ENCODE peak calls at places on chromosomes 12 and 14, in five cellular contexts. E is HepG2, T is Panc1, H is K562, U is GM12878. S is an unnamed sample.

GRCh38 chr12:102406033-102406584 is 74.3 kb downstream of the IGF1 start:
- DNase-seq in E (no peak), T (no peak), H (peak), U (peak), S (no peak)

GRCh38 chr12:94988471-94988870 is 15.0 kb downstream of the NDUFA12 start:
- DNase-seq in E (no peak), T (no peak), H (no peak), U (no peak), S (no peak)

GRCh38 chr14:89678715-89679220 is 261.7 kb upstream of the FOXN3 start:
- DNase-seq in E (no peak), T (no peak), H (no peak), U (no peak), S (no peak)

GRCh38 chr12:78167510-78167909 is 336.8 kb downstream of the NAV3 start:
- DNase-seq in E (no peak), T (no peak), H (no peak), U (no peak), S (no peak)

GRCh38 chr12:96294831-96295230 is 100.7 kb downstream of the ELK3 start:
- DNase-seq in E (no peak), T (no peak), H (no peak), U (no peak), S (no peak)

GRCh38 chr12:19643635-19644034 is 204.3 kb downstream of the AEBP2 start:
- DNase-seq in E (peak), T (no peak), H (peak), U (no peak), S (peak)

GRCh38 chr14:50951032-50951431 is 6.7 kb upstream of the PYGL start:
- DNase-seq in E (no peak), T (no peak), H (no peak), U (no peak), S (no peak)

GRCh38 chr12:51521554-51522276 is 69.3 kb upstream of the SCN8A start:
- DNase-seq in E (no peak), T (no peak), H (no peak), U (no peak), S (no peak)

GRCh38 chr12:122850048-122850445 is 14.8 kb downstream of the HIP1R start:
- DNase-seq in E (no peak), T (no peak), H (no peak), U (no peak), S (no peak)

GRCh38 chr14:69287096-69287991 is 27.4 kb downstream of the GALNT16 start:
- DNase-seq in E (peak), T (no peak), H (no peak), U (no peak), S (no peak)

GRCh38 chr12:112524676-112525425 is 106.1 kb downstream of the PTPN11 start:
- DNase-seq in E (no peak), T (no peak), H (no peak), U (no peak), S (no peak)

GRCh38 chr14:73059326-73059725 is 992 bp downstream of the RBM25 start:
- DNase-seq in E (peak), T (no peak), H (peak), U (no peak), S (no peak)

GRCh38 chr14:35384386-35385041 is 20.0 kb downstream of the NFKBIA start:
- DNase-seq in E (peak), T (no peak), H (no peak), U (no peak), S (no peak)

GRCh38 chr12:28066879-28067278 is 94.3 kb upstream of the PTHLH start:
- DNase-seq in E (no peak), T (no peak), H (no peak), U (no peak), S (no peak)

GRCh38 chr14:84520711-84521338 is 1009.1 kb upstream of the FLRT2 start:
- DNase-seq in E (no peak), T (no peak), H (no peak), U (no peak), S (no peak)

GRCh38 chr12:103965255-103965589 is 450 bp upstream of the TDG start:
- DNase-seq in E (no peak), T (no peak), H (no peak), U (no peak), S (no peak)

GRCh38 chr12:39831587-39832315 is 212.1 kb upstream of the ABCD2 start:
- DNase-seq in E (peak), T (no peak), H (peak), U (no peak), S (no peak)

GRCh38 chr12:121992059-121992879 is 29.4 kb upstream of the BCL7A start:
- DNase-seq in E (peak), T (peak), H (no peak), U (peak), S (no peak)

GRCh38 chr14:51360592-51360991 is 120.5 kb downstream of the TMX1 start:
- DNase-seq in E (no peak), T (no peak), H (no peak), U (no peak), S (no peak)

GRCh38 chr12:7160183-7160582 is 29.3 kb upstream of the PEX5 start:
- DNase-seq in E (no peak), T (no peak), H (no peak), U (no peak), S (no peak)

GRCh38 chr14:93977790-93978581 is 1.6 kb upstream of the ASB2 start:
- DNase-seq in E (no peak), T (no peak), H (no peak), U (peak), S (no peak)

GRCh38 chr12:59403259-59403932 is 192.4 kb upstream of the SLC16A7 start:
- DNase-seq in E (peak), T (peak), H (peak), U (no peak), S (peak)

GRCh38 chr14:44989497-44990440 is 27.8 kb downstream of the TOGARAM1 start:
- DNase-seq in E (no peak), T (no peak), H (no peak), U (no peak), S (no peak)

GRCh38 chr14:51977075-51977474 is 12.3 kb upstream of the RTRAF start:
- DNase-seq in E (no peak), T (no peak), H (no peak), U (no peak), S (no peak)

GRCh38 chr14:105533391-105533790 is 7.0 kb downstream of the TMEM121 start:
- DNase-seq in E (no peak), T (no peak), H (no peak), U (no peak), S (no peak)

GRCh38 chr14:70955543-70956480 is 48.6 kb downstream of the PCNX1 start:
- DNase-seq in E (peak), T (no peak), H (no peak), U (no peak), S (no peak)

GRCh38 chr12:21296751-21297406 is 37.8 kb downstream of the SLCO1A2 start:
- DNase-seq in E (no peak), T (no peak), H (peak), U (no peak), S (no peak)

GRCh38 chr14:69682607-69683263 is 71.3 kb downstream of the SUSD6 start:
- DNase-seq in E (peak), T (no peak), H (no peak), U (no peak), S (no peak)

GRCh38 chr14:24172871-24173281 is 996 bp downstream of the REC8 start:
- DNase-seq in E (no peak), T (no peak), H (no peak), U (no peak), S (no peak)

GRCh38 chr14:33564774-33565630 is 385.9 kb downstream of the EGLN3 start:
- DNase-seq in E (peak), T (no peak), H (peak), U (peak), S (no peak)

GRCh38 chr12:77965790-77966189 is 135.1 kb downstream of the NAV3 start:
- DNase-seq in E (no peak), T (no peak), H (no peak), U (no peak), S (no peak)

DNA sequence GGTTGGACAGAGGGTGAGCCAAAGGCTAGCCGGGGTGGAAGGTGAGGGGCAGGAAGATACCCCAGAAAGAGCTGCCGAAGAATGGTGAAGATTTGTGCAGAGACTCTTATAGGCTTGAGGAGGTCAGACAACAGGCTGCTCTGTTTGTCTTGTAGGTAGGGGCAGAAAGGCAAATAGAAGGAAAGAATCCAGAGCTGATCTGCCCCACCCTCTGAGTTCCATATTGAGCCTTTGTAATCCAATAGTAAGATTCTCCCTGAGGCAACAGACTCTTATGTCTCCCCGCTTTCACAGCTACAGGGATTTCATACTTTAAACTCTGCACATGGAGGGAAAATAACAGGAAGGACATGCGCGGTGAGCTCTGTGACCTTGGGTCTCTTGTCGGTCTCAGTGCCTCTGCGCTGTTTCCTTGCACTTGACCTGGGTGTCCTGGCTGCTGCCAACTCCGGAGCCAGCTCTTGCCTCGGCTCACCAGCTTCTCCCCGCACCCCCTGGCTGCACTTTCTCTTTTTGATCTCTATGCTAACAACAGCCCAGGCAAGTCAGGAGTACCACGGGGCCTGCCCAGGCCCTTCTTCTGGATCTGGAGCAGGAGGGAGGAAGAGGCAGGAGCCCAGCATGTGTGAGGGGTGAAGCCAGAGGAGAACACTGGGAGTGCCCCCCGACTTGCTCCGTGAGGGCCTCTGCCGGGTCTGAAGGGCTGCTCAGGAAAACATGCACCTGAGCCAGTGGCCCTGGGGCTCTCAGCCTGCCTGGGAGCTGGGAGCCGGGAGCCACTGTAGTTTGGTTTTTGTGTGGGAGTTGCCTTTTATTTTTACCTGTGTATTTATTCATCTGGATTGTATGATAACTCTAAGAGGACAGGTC is 75.8 kb downstream of the PPP1R36 start:
- DNase-seq in E (no peak), T (no peak), H (no peak), U (no peak), S (no peak)
- TF ChIP-seq SIN3A in E (no peak), T (no peak), H (no peak), U (no peak), S (no peak)

GRCh38 chr12:120534203-120534702 is at the start of gene RNF10:
- DNase-seq in E (peak), T (no peak), H (peak), U (peak), S (peak)

GRCh38 chr12:120536064-120536791 is 2.1 kb downstream of the RNF10 start:
- DNase-seq in E (peak), T (no peak), H (no peak), U (no peak), S (no peak)

GRCh38 chr12:120532701-120533238 is 1.4 kb upstream of the RNF10 start:
- DNase-seq in E (no peak), T (no peak), H (no peak), U (no peak), S (no peak)

GRCh38 chr12:120538281-120539156 is 4.4 kb downstream of the RNF10 start:
- DNase-seq in E (peak), T (no peak), H (peak), U (no peak), S (no peak)

GRCh38 chr12:120534703-120535655 is 823 bp downstream of the RNF10 start:
- DNase-seq in E (no peak), T (no peak), H (peak), U (no peak), S (no peak)
- TF ChIP-seq SIN3A in E (peak), T (peak), H (no peak), U (peak), S (peak)

DNA sequence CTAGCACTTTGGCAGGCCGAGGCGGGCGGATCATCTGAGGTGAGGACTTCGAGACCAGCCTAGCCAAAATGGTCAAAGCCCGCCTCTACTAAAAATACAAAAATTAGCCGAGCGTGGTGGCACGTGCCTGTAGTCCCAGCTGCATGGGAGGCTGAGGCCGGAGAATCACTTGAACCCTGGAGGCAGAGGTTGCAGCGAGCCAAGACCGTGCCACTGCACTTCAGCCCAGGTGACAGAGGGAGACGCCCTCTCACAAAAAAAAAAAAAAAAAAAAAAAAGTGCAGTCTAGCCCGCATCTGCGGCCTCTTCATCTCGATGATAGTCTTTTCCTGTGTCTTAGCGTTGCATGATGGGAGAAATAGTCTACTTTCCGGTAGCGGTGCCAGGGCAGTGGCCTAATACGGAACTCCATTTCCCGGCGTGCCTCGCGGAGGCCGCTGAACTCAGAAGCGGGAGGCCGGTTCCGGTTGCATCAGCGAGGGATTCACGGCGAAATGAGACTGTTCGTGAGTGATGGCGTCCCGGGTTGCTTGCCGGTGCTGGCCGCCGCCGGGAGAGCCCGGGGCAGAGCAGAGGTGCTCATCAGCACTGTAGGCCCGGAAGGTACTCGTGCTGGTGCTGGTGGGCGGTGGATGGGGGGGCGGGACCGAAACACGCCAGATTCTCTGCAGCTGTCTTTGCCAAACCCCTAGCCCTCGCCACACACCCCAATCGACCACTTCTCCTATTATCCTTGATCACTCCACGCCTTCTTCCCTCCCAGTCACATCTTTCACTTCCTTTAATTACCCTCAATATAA is at the start of gene MARS1:
- DNase-seq in E (peak), T (peak), H (peak), U (peak), S (peak)
- TF ChIP-seq SIN3A in E (peak), T (peak), H (no peak), U (peak), S (peak)

GRCh38 chr12:132260721-132261120 is 68.7 kb downstream of the GALNT9 start:
- DNase-seq in E (no peak), T (no peak), H (no peak), U (no peak), S (no peak)

GRCh38 chr12:132262256-132263060 is 66.9 kb downstream of the GALNT9 start:
- DNase-seq in E (no peak), T (no peak), H (no peak), U (no peak), S (no peak)

GRCh38 chr12:132259872-132260695 is 69.3 kb downstream of the GALNT9 start:
- DNase-seq in E (no peak), T (no peak), H (no peak), U (no peak), S (no peak)

GRCh38 chr12:132263061-132263360 is 66.4 kb downstream of the GALNT9 start:
- DNase-seq in E (no peak), T (no peak), H (no peak), U (no peak), S (no peak)

GRCh38 chr12:132261328-132262138 is 67.9 kb downstream of the GALNT9 start:
- DNase-seq in E (no peak), T (no peak), H (no peak), U (no peak), S (no peak)
- TF ChIP-seq SIN3A in E (no peak), T (no peak), H (no peak), U (no peak), S (no peak)

DNA sequence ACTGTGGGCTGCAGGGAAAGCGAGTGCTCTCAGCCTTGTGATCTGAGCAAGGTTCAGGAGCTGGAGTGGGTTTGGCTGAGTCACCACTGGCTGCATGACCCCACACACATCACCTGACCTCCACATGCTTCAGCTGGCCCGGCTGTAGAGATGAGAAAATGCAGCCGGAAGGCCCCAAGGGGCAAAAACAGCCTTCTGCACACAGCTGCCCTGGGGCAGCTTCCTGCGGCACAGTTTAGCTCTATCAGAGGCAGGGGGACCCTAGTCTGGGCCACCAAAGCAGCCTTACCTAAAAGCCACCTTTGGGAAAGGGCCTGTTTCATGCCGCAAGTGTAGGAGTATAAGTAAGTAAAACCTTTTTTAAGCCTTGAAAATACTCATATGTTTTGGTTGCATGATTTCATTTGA is 123.3 kb downstream of the SSPN start:
- DNase-seq in E (peak), T (peak), H (peak), U (no peak), S (no peak)
- TF ChIP-seq SIN3A in E (no peak), T (no peak), H (no peak), U (no peak), S (no peak)